ENCODE peak calls at places on chromosome X, in seven cellular contexts. X is left ventricle myocardium inferior, R is upper lobe of right lung, P is Caco-2, C is tibial nerve, U is heart left ventricle, W is adipocyte. J is an unnamed sample.

GRCh38 chrX:16643160-16643559 is 6.8 kb upstream of the S100G start:
- DNase-seq in X (no peak), R (no peak), P (peak), C (no peak), U (no peak), W (peak), J (no peak)

GRCh38 chrX:119375561-119375960 is 23.6 kb upstream of the SLC25A43 start:
- DNase-seq in X (no peak), R (no peak), P (no peak), C (no peak), U (no peak), W (no peak), J (no peak)

GRCh38 chrX:40151211-40152172 is 53.7 kb upstream of the BCOR start:
- DNase-seq in X (no peak), R (peak), P (no peak), C (no peak), U (no peak), W (no peak), J (peak)

GRCh38 chrX:125131146-125131545 is 188.5 kb upstream of the TEX13C start:
- DNase-seq in X (no peak), R (no peak), P (peak), C (no peak), U (no peak), W (no peak), J (no peak)

GRCh38 chrX:41759817-41760216 is 35.8 kb downstream of the GPR82 start:
- DNase-seq in X (no peak), R (no peak), P (peak), C (no peak), U (no peak), W (peak), J (no peak)

GRCh38 chrX:130902446-130902782 is 595 bp downstream of the ENOX2 start:
- DNase-seq in X (no peak), R (no peak), P (no peak), C (no peak), U (no peak), W (no peak), J (no peak)

GRCh38 chrX:9897761-9898161 is 69.4 kb upstream of the CLDN34 start:
- DNase-seq in X (no peak), R (no peak), P (no peak), C (peak), U (no peak), W (peak), J (no peak)

GRCh38 chrX:19030805-19031204 is 46.9 kb upstream of the PHKA2 start:
- DNase-seq in X (no peak), R (no peak), P (no peak), C (no peak), U (no peak), W (no peak), J (no peak)

GRCh38 chrX:140762061-140762460 is 52.5 kb downstream of the LINC00632 start:
- DNase-seq in X (no peak), R (no peak), P (peak), C (peak), U (no peak), W (peak), J (no peak)

GRCh38 chrX:368811-369562 is 17.7 kb downstream of the PPP2R3B start:
- DNase-seq in X (peak), R (no peak), P (no peak), C (no peak), U (peak), W (peak), J (no peak)

GRCh38 chrX:110417128-110417527 is 58.5 kb downstream of the RTL9 start:
- DNase-seq in X (no peak), R (no peak), P (no peak), C (no peak), U (no peak), W (no peak), J (no peak)

GRCh38 chrX:110418220-110418856 is 59.7 kb downstream of the RTL9 start:
- DNase-seq in X (no peak), R (peak), P (peak), C (peak), U (no peak), W (peak), J (no peak)

GRCh38 chrX:110420771-110421498 is 62.3 kb downstream of the RTL9 start:
- DNase-seq in X (no peak), R (no peak), P (no peak), C (no peak), U (no peak), W (no peak), J (no peak)

GRCh38 chrX:110421499-110422455 is 63.1 kb downstream of the RTL9 start:
- DNase-seq in X (no peak), R (no peak), P (no peak), C (no peak), U (peak), W (no peak), J (no peak)

DNA sequence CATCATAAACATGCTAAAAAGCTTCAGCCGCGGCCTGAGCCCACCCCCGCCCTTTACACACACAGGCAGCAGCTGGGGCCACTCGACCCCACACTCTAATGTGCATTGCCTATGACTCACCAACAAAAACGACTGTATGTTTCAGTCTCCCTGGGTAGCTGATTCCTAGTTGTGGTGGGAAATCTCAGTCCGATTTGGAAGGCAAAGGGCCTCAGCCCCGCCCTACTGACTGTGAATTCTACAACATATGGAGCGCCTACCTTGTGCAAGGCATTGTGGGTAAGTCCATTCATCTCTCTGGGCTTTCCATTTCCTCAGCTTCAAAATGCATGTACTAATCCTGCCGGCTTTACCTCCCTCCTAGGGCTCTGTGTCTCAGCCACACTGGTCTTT is 60.2 kb downstream of the RTL9 start:
- DNase-seq in X (no peak), R (no peak), P (no peak), C (no peak), U (no peak), W (peak), J (no peak)
- H3K4me3 ChIP-seq in X (no peak), R (no peak), P (no peak), C (no peak), U (no peak), W (no peak), J (no peak)

DNA sequence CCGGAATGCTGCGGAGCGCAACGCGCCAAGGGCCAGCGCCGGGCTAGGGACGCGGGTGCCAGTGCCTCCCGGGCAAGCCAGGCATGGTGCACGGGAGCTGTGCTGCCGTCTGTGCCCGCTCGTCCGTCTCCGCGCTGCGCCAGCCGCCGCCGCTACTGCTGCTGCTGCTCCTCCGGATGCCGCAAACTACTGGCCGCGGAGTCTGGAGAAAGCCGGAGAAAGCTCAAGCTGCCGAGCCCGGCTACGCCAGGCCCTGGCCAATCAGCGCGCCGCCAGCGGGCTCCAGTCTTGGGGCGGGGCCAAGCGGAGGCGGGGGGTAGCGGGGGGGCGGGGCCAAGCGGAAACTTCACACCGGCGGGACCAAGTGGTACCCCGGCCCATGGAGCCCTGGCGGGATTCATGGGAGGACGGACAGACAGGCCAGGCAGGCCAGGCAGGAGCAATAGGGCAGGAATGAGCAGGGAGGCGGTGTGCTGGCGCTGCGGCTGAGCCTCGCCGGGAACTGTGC is at the start of gene PCDH19:
- DNase-seq in X (peak), R (peak), P (peak), C (peak), U (peak), W (peak), J (no peak)
- H3K4me3 ChIP-seq in X (peak), R (peak), P (peak), C (peak), U (no peak), W (peak), J (peak)

DNA sequence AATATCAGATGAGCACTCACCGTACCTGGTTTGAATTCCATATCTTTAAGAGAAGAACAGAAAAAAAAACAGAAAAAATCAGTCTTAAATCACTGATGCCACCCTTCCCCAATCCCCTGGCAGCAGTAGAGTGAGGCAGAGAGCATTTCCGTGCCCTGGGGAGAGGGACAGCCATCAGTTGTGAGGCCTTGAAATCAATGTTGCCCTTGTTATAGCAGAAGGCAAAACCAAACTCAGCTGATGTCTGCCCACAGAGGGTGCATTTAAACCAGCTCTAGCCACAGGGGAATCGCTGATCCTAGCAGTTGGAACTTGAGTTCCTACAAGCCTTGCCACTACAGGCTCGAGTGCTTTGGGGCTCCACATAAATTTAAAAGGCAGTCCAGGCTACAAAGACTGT is 338.5 kb upstream of the FMR1 start:
- DNase-seq in X (no peak), R (no peak), P (no peak), C (no peak), U (no peak), W (no peak), J (no peak)
- H3K4me3 ChIP-seq in X (no peak), R (no peak), P (no peak), C (no peak), U (no peak), W (no peak), J (no peak)

GRCh38 chrX:153725832-153726285 is 1.2 kb downstream of the ABCD1 start:
- DNase-seq in X (no peak), R (no peak), P (no peak), C (no peak), U (no peak), W (no peak), J (no peak)

GRCh38 chrX:153728095-153728494 is 3.4 kb downstream of the ABCD1 start:
- DNase-seq in X (no peak), R (no peak), P (no peak), C (no peak), U (no peak), W (no peak), J (no peak)

GRCh38 chrX:153727108-153727931 is 2.7 kb downstream of the ABCD1 start:
- DNase-seq in X (peak), R (peak), P (no peak), C (peak), U (peak), W (peak), J (no peak)

GRCh38 chrX:153725039-153725831 is 579 bp downstream of the ABCD1 start:
- DNase-seq in X (no peak), R (no peak), P (no peak), C (no peak), U (no peak), W (no peak), J (no peak)

GRCh38 chrX:153726286-153727107 is 1.8 kb downstream of the ABCD1 start:
- DNase-seq in X (peak), R (peak), P (peak), C (peak), U (peak), W (peak), J (peak)
- H3K4me3 ChIP-seq in X (peak), R (peak), P (no peak), C (peak), U (no peak), W (peak), J (peak)